ENCODE peak calls at places on chromosome 12, in four cellular contexts. X is ecto neural progenitor cell, J is endothelial cell, O is nephron progenitor cell. Y is an unnamed sample.

GRCh38 chr12:118503476-118503875 is 127.1 kb downstream of the SUDS3 start:
- DNase-seq in X (no peak), J (no peak), O (no peak), Y (no peak)

GRCh38 chr12:67525500-67525884 is 123.1 kb upstream of the DYRK2 start:
- DNase-seq in X (no peak), J (no peak), O (no peak), Y (peak)

GRCh38 chr12:94604299-94604698 is 46.1 kb downstream of the TMCC3 start:
- DNase-seq in X (no peak), J (no peak), O (no peak), Y (no peak)

GRCh38 chr12:130791699-130792098 is 47.4 kb downstream of the STX2 start:
- DNase-seq in X (no peak), J (no peak), O (no peak), Y (no peak)

GRCh38 chr12:9328065-9328464 is 119.9 kb upstream of the PZP start:
- DNase-seq in X (no peak), J (no peak), O (no peak), Y (no peak)

GRCh38 chr12:123395236-123395635 is 11.3 kb downstream of the KMT5A start:
- DNase-seq in X (no peak), J (no peak), O (no peak), Y (no peak)

GRCh38 chr12:49548822-49549648 is 10.2 kb downstream of the KCNH3 start:
- DNase-seq in X (peak), J (peak), O (peak), Y (peak)

GRCh38 chr12:13573698-13574321 is 377.3 kb downstream of the EMP1 start:
- DNase-seq in X (no peak), J (no peak), O (no peak), Y (no peak)

GRCh38 chr12:125983784-125984510 is 918.7 kb downstream of the AACS start:
- DNase-seq in X (peak), J (no peak), O (peak), Y (peak)

GRCh38 chr12:54593135-54593534 is 4.7 kb upstream of the PPP1R1A start:
- DNase-seq in X (no peak), J (no peak), O (no peak), Y (no peak)

GRCh38 chr12:1933342-1933992 is 15.0 kb upstream of the CACNA2D4 start:
- DNase-seq in X (peak), J (no peak), O (peak), Y (peak)

GRCh38 chr12:54338682-54339296 is 13.9 kb downstream of the COPZ1 start:
- DNase-seq in X (no peak), J (no peak), O (no peak), Y (peak)

GRCh38 chr12:46650688-46651087 is 175.1 kb downstream of the SLC38A4 start:
- DNase-seq in X (no peak), J (no peak), O (no peak), Y (no peak)

GRCh38 chr12:110639336-110640178 is 25.6 kb downstream of the TCTN1 start:
- DNase-seq in X (no peak), J (no peak), O (no peak), Y (no peak)